ENCODE peak calls at places on chromosomes 4 and X, in ten cellular contexts. One of them, this sample, is unnamed.

GRCh38 chrX:74537011-74537390 is 77.4 kb downstream of the RLIM start:
- DNase-seq in substantia nigra: no peak
- DNase-seq in body of pancreas: no peak
- DNase-seq in stomach: no peak
- DNase-seq in esophagus squamous epithelium: no peak
- DNase-seq in tibial nerve: no peak
- DNase-seq in AG04450: no peak
- DNase-seq in CD4-positive, CD25-positive, alpha-beta regulatory T cell: no peak
- DNase-seq in endothelial cell of umbilical vein: peak
- DNase-seq in GM23248: peak
- DNase-seq in this sample: peak

GRCh38 chr4:37441231-37442061 is 196.9 kb downstream of the NWD2 start:
- DNase-seq in substantia nigra: no peak
- DNase-seq in body of pancreas: no peak
- DNase-seq in stomach: no peak
- DNase-seq in esophagus squamous epithelium: no peak
- DNase-seq in tibial nerve: no peak
- DNase-seq in AG04450: no peak
- DNase-seq in CD4-positive, CD25-positive, alpha-beta regulatory T cell: no peak
- DNase-seq in endothelial cell of umbilical vein: no peak
- DNase-seq in GM23248: no peak
- DNase-seq in this sample: peak

GRCh38 chrX:103453655-103454054 is 65.6 kb downstream of the RAB40A start:
- DNase-seq in substantia nigra: no peak
- DNase-seq in body of pancreas: no peak
- DNase-seq in stomach: no peak
- DNase-seq in esophagus squamous epithelium: no peak
- DNase-seq in tibial nerve: no peak
- DNase-seq in AG04450: peak
- DNase-seq in CD4-positive, CD25-positive, alpha-beta regulatory T cell: no peak
- DNase-seq in endothelial cell of umbilical vein: peak
- DNase-seq in GM23248: peak
- DNase-seq in this sample: peak

GRCh38 chrX:136627381-136627780 is 20.6 kb upstream of the CD40LG start:
- DNase-seq in substantia nigra: no peak
- DNase-seq in body of pancreas: no peak
- DNase-seq in stomach: no peak
- DNase-seq in esophagus squamous epithelium: no peak
- DNase-seq in tibial nerve: no peak
- DNase-seq in AG04450: no peak
- DNase-seq in CD4-positive, CD25-positive, alpha-beta regulatory T cell: no peak
- DNase-seq in endothelial cell of umbilical vein: no peak
- DNase-seq in GM23248: no peak
- DNase-seq in this sample: no peak

GRCh38 chrX:43618376-43619205 is 37.5 kb upstream of the MAOA start:
- DNase-seq in substantia nigra: no peak
- DNase-seq in body of pancreas: no peak
- DNase-seq in stomach: no peak
- DNase-seq in esophagus squamous epithelium: no peak
- DNase-seq in tibial nerve: no peak
- DNase-seq in AG04450: no peak
- DNase-seq in CD4-positive, CD25-positive, alpha-beta regulatory T cell: no peak
- DNase-seq in endothelial cell of umbilical vein: no peak
- DNase-seq in GM23248: no peak
- DNase-seq in this sample: no peak

GRCh38 chr4:126533176-126533575 is 1099.6 kb upstream of the INTU start:
- DNase-seq in substantia nigra: no peak
- DNase-seq in body of pancreas: no peak
- DNase-seq in stomach: no peak
- DNase-seq in esophagus squamous epithelium: no peak
- DNase-seq in tibial nerve: no peak
- DNase-seq in AG04450: no peak
- DNase-seq in CD4-positive, CD25-positive, alpha-beta regulatory T cell: no peak
- DNase-seq in endothelial cell of umbilical vein: no peak
- DNase-seq in GM23248: peak
- DNase-seq in this sample: no peak

GRCh38 chr4:61027939-61028338 is 172.2 kb upstream of the ADGRL3 start:
- DNase-seq in substantia nigra: no peak
- DNase-seq in body of pancreas: no peak
- DNase-seq in stomach: no peak
- DNase-seq in esophagus squamous epithelium: no peak
- DNase-seq in tibial nerve: no peak
- DNase-seq in AG04450: no peak
- DNase-seq in CD4-positive, CD25-positive, alpha-beta regulatory T cell: no peak
- DNase-seq in endothelial cell of umbilical vein: no peak
- DNase-seq in GM23248: no peak
- DNase-seq in this sample: no peak

GRCh38 chr4:27217261-27217769 is 356.7 kb downstream of the STIM2 start:
- DNase-seq in substantia nigra: no peak
- DNase-seq in body of pancreas: no peak
- DNase-seq in stomach: no peak
- DNase-seq in esophagus squamous epithelium: no peak
- DNase-seq in tibial nerve: no peak
- DNase-seq in AG04450: no peak
- DNase-seq in CD4-positive, CD25-positive, alpha-beta regulatory T cell: no peak
- DNase-seq in endothelial cell of umbilical vein: no peak
- DNase-seq in GM23248: peak
- DNase-seq in this sample: no peak

GRCh38 chrX:132219343-132219768 is at the start of gene RAP2C:
- DNase-seq in substantia nigra: peak
- DNase-seq in body of pancreas: peak
- DNase-seq in stomach: peak
- DNase-seq in esophagus squamous epithelium: peak
- DNase-seq in tibial nerve: peak
- DNase-seq in AG04450: no peak
- DNase-seq in CD4-positive, CD25-positive, alpha-beta regulatory T cell: peak
- DNase-seq in endothelial cell of umbilical vein: peak
- DNase-seq in GM23248: peak
- DNase-seq in this sample: no peak

GRCh38 chrX:47216393-47216925 is 2.0 kb upstream of the CDK16 start:
- DNase-seq in substantia nigra: no peak
- DNase-seq in body of pancreas: no peak
- DNase-seq in stomach: no peak
- DNase-seq in esophagus squamous epithelium: no peak
- DNase-seq in tibial nerve: no peak
- DNase-seq in AG04450: no peak
- DNase-seq in CD4-positive, CD25-positive, alpha-beta regulatory T cell: no peak
- DNase-seq in endothelial cell of umbilical vein: no peak
- DNase-seq in GM23248: no peak
- DNase-seq in this sample: no peak

GRCh38 chr4:180542445-180543100 is 1700.6 kb upstream of the TENM3 start:
- DNase-seq in substantia nigra: no peak
- DNase-seq in body of pancreas: no peak
- DNase-seq in stomach: no peak
- DNase-seq in esophagus squamous epithelium: no peak
- DNase-seq in tibial nerve: no peak
- DNase-seq in AG04450: no peak
- DNase-seq in CD4-positive, CD25-positive, alpha-beta regulatory T cell: no peak
- DNase-seq in endothelial cell of umbilical vein: no peak
- DNase-seq in GM23248: no peak
- DNase-seq in this sample: peak

GRCh38 chr4:57040510-57040909 is 61.8 kb downstream of the POLR2B start:
- DNase-seq in substantia nigra: no peak
- DNase-seq in body of pancreas: no peak
- DNase-seq in stomach: no peak
- DNase-seq in esophagus squamous epithelium: no peak
- DNase-seq in tibial nerve: no peak
- DNase-seq in AG04450: no peak
- DNase-seq in CD4-positive, CD25-positive, alpha-beta regulatory T cell: no peak
- DNase-seq in endothelial cell of umbilical vein: no peak
- DNase-seq in GM23248: no peak
- DNase-seq in this sample: no peak

GRCh38 chr4:57043304-57044251 is 64.9 kb downstream of the POLR2B start:
- DNase-seq in substantia nigra: no peak
- DNase-seq in body of pancreas: no peak
- DNase-seq in stomach: no peak
- DNase-seq in esophagus squamous epithelium: no peak
- DNase-seq in tibial nerve: no peak
- DNase-seq in AG04450: no peak
- DNase-seq in CD4-positive, CD25-positive, alpha-beta regulatory T cell: no peak
- DNase-seq in endothelial cell of umbilical vein: peak
- DNase-seq in GM23248: peak
- DNase-seq in this sample: no peak

GRCh38 chr4:57048590-57049304 is 61.4 kb downstream of the IGFBP7 start:
- DNase-seq in substantia nigra: no peak
- DNase-seq in body of pancreas: no peak
- DNase-seq in stomach: no peak
- DNase-seq in esophagus squamous epithelium: no peak
- DNase-seq in tibial nerve: no peak
- DNase-seq in AG04450: no peak
- DNase-seq in CD4-positive, CD25-positive, alpha-beta regulatory T cell: no peak
- DNase-seq in endothelial cell of umbilical vein: peak
- DNase-seq in GM23248: no peak
- DNase-seq in this sample: no peak

GRCh38 chr4:57044279-57044678 is 65.6 kb downstream of the POLR2B start:
- DNase-seq in substantia nigra: no peak
- DNase-seq in body of pancreas: no peak
- DNase-seq in stomach: no peak
- DNase-seq in esophagus squamous epithelium: no peak
- DNase-seq in tibial nerve: no peak
- DNase-seq in AG04450: no peak
- DNase-seq in CD4-positive, CD25-positive, alpha-beta regulatory T cell: no peak
- DNase-seq in endothelial cell of umbilical vein: no peak
- DNase-seq in GM23248: peak
- DNase-seq in this sample: no peak

DNA sequence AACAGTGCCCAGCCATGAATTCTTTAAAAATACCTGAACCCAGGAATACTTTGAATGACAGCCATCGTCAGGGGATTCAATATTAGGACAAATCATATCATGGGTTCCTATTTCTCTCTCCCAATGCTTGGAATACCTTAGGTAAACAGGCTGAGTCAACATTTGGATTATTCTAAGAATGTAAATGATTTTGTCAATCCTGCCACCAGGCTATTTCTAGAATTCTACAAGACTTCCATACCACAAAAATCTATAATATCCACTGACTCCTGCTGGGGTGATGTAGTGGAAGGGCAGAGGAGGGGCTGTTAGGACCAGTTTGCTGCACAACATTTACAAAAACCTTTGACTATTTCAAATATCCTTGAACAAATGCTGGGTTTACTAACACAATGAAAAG is 65.2 kb downstream of the IGFBP7 start:
- DNase-seq in substantia nigra: no peak
- DNase-seq in body of pancreas: no peak
- DNase-seq in stomach: no peak
- DNase-seq in esophagus squamous epithelium: no peak
- DNase-seq in tibial nerve: no peak
- DNase-seq in AG04450: no peak
- DNase-seq in CD4-positive, CD25-positive, alpha-beta regulatory T cell: no peak
- DNase-seq in endothelial cell of umbilical vein: no peak
- DNase-seq in GM23248: peak
- DNase-seq in this sample: no peak
- H3K27ac ChIP-seq in substantia nigra: no peak
- H3K27ac ChIP-seq in body of pancreas: no peak
- H3K27ac ChIP-seq in stomach: no peak
- H3K27ac ChIP-seq in esophagus squamous epithelium: peak
- H3K27ac ChIP-seq in tibial nerve: peak
- H3K27ac ChIP-seq in AG04450: no peak
- H3K27ac ChIP-seq in CD4-positive, CD25-positive, alpha-beta regulatory T cell: no peak
- H3K27ac ChIP-seq in endothelial cell of umbilical vein: no peak
- H3K27ac ChIP-seq in GM23248: peak
- H3K27ac ChIP-seq in this sample: peak

GRCh38 chr4:11628093-11628725 is 199.5 kb upstream of the HS3ST1 start:
- DNase-seq in substantia nigra: no peak
- DNase-seq in body of pancreas: no peak
- DNase-seq in stomach: no peak
- DNase-seq in esophagus squamous epithelium: no peak
- DNase-seq in tibial nerve: no peak
- DNase-seq in AG04450: peak
- DNase-seq in CD4-positive, CD25-positive, alpha-beta regulatory T cell: no peak
- DNase-seq in endothelial cell of umbilical vein: no peak
- DNase-seq in GM23248: no peak
- DNase-seq in this sample: no peak
- H3K27ac ChIP-seq in substantia nigra: no peak
- H3K27ac ChIP-seq in body of pancreas: no peak
- H3K27ac ChIP-seq in stomach: no peak
- H3K27ac ChIP-seq in esophagus squamous epithelium: no peak
- H3K27ac ChIP-seq in tibial nerve: no peak
- H3K27ac ChIP-seq in AG04450: no peak
- H3K27ac ChIP-seq in CD4-positive, CD25-positive, alpha-beta regulatory T cell: no peak
- H3K27ac ChIP-seq in endothelial cell of umbilical vein: no peak
- H3K27ac ChIP-seq in GM23248: no peak
- H3K27ac ChIP-seq in this sample: no peak

GRCh38 chrX:40104649-40105015 is 6.9 kb upstream of the BCOR start:
- DNase-seq in substantia nigra: no peak
- DNase-seq in body of pancreas: peak
- DNase-seq in stomach: peak
- DNase-seq in esophagus squamous epithelium: no peak
- DNase-seq in tibial nerve: no peak
- DNase-seq in AG04450: no peak
- DNase-seq in CD4-positive, CD25-positive, alpha-beta regulatory T cell: no peak
- DNase-seq in endothelial cell of umbilical vein: peak
- DNase-seq in GM23248: peak
- DNase-seq in this sample: no peak
- H3K27ac ChIP-seq in substantia nigra: no peak
- H3K27ac ChIP-seq in body of pancreas: peak
- H3K27ac ChIP-seq in stomach: peak
- H3K27ac ChIP-seq in esophagus squamous epithelium: peak
- H3K27ac ChIP-seq in tibial nerve: peak
- H3K27ac ChIP-seq in AG04450: no peak
- H3K27ac ChIP-seq in CD4-positive, CD25-positive, alpha-beta regulatory T cell: no peak
- H3K27ac ChIP-seq in endothelial cell of umbilical vein: peak
- H3K27ac ChIP-seq in GM23248: peak
- H3K27ac ChIP-seq in this sample: no peak

GRCh38 chr4:8186883-8187282 is 12.2 kb upstream of the SH3TC1 start:
- DNase-seq in substantia nigra: no peak
- DNase-seq in body of pancreas: no peak
- DNase-seq in stomach: no peak
- DNase-seq in esophagus squamous epithelium: no peak
- DNase-seq in tibial nerve: no peak
- DNase-seq in AG04450: no peak
- DNase-seq in CD4-positive, CD25-positive, alpha-beta regulatory T cell: no peak
- DNase-seq in endothelial cell of umbilical vein: no peak
- DNase-seq in GM23248: no peak
- DNase-seq in this sample: no peak

GRCh38 chr4:8191136-8191747 is 7.8 kb upstream of the SH3TC1 start:
- DNase-seq in substantia nigra: peak
- DNase-seq in body of pancreas: peak
- DNase-seq in stomach: peak
- DNase-seq in esophagus squamous epithelium: peak
- DNase-seq in tibial nerve: peak
- DNase-seq in AG04450: no peak
- DNase-seq in CD4-positive, CD25-positive, alpha-beta regulatory T cell: no peak
- DNase-seq in endothelial cell of umbilical vein: peak
- DNase-seq in GM23248: no peak
- DNase-seq in this sample: peak

GRCh38 chr4:8188085-8188484 is 11.0 kb upstream of the SH3TC1 start:
- DNase-seq in substantia nigra: no peak
- DNase-seq in body of pancreas: no peak
- DNase-seq in stomach: no peak
- DNase-seq in esophagus squamous epithelium: no peak
- DNase-seq in tibial nerve: no peak
- DNase-seq in AG04450: no peak
- DNase-seq in CD4-positive, CD25-positive, alpha-beta regulatory T cell: no peak
- DNase-seq in endothelial cell of umbilical vein: peak
- DNase-seq in GM23248: peak
- DNase-seq in this sample: no peak

GRCh38 chr4:8189551-8190466 is 9.3 kb upstream of the SH3TC1 start:
- DNase-seq in substantia nigra: no peak
- DNase-seq in body of pancreas: no peak
- DNase-seq in stomach: no peak
- DNase-seq in esophagus squamous epithelium: no peak
- DNase-seq in tibial nerve: no peak
- DNase-seq in AG04450: no peak
- DNase-seq in CD4-positive, CD25-positive, alpha-beta regulatory T cell: no peak
- DNase-seq in endothelial cell of umbilical vein: no peak
- DNase-seq in GM23248: no peak
- DNase-seq in this sample: no peak

GRCh38 chr4:8188743-8189550 is 10.1 kb upstream of the SH3TC1 start:
- DNase-seq in substantia nigra: peak
- DNase-seq in body of pancreas: peak
- DNase-seq in stomach: peak
- DNase-seq in esophagus squamous epithelium: no peak
- DNase-seq in tibial nerve: no peak
- DNase-seq in AG04450: no peak
- DNase-seq in CD4-positive, CD25-positive, alpha-beta regulatory T cell: no peak
- DNase-seq in endothelial cell of umbilical vein: no peak
- DNase-seq in GM23248: peak
- DNase-seq in this sample: no peak
- H3K27ac ChIP-seq in substantia nigra: no peak
- H3K27ac ChIP-seq in body of pancreas: no peak
- H3K27ac ChIP-seq in stomach: peak
- H3K27ac ChIP-seq in esophagus squamous epithelium: peak
- H3K27ac ChIP-seq in tibial nerve: peak
- H3K27ac ChIP-seq in AG04450: no peak
- H3K27ac ChIP-seq in CD4-positive, CD25-positive, alpha-beta regulatory T cell: no peak
- H3K27ac ChIP-seq in endothelial cell of umbilical vein: peak
- H3K27ac ChIP-seq in GM23248: no peak
- H3K27ac ChIP-seq in this sample: no peak

This sample was measured in brain microvascular endothelial cell.